ENCODE peak calls at places on chromosomes 13 and 19, in ten cellular contexts. One of them, this sample, is unnamed.

GRCh38 chr13:41268764-41269163 is 5.4 kb upstream of the MTRF1 start:
- DNase-seq in heart left ventricle: no peak
- DNase-seq in AG08396: no peak
- DNase-seq in EL: peak
- DNase-seq in naive thymus-derived CD4-positive, alpha-beta T cell: no peak
- DNase-seq in NCI-H2107: no peak
- DNase-seq in nephron progenitor cell: peak
- DNase-seq in MV-4-11: peak
- DNase-seq in SK-N-DZ: peak
- DNase-seq in amniotic epithelial cell: peak
- DNase-seq in this sample: peak

GRCh38 chr13:30829145-30829544 is 76.9 kb upstream of the MEDAG start:
- DNase-seq in heart left ventricle: no peak
- DNase-seq in AG08396: peak
- DNase-seq in EL: peak
- DNase-seq in naive thymus-derived CD4-positive, alpha-beta T cell: no peak
- DNase-seq in NCI-H2107: no peak
- DNase-seq in nephron progenitor cell: no peak
- DNase-seq in MV-4-11: peak
- DNase-seq in SK-N-DZ: no peak
- DNase-seq in amniotic epithelial cell: peak
- DNase-seq in this sample: peak

GRCh38 chr13:29562762-29563161 is 32.7 kb downstream of the SLC7A1 start:
- DNase-seq in heart left ventricle: no peak
- DNase-seq in AG08396: no peak
- DNase-seq in EL: no peak
- DNase-seq in naive thymus-derived CD4-positive, alpha-beta T cell: no peak
- DNase-seq in NCI-H2107: no peak
- DNase-seq in nephron progenitor cell: no peak
- DNase-seq in MV-4-11: no peak
- DNase-seq in SK-N-DZ: no peak
- DNase-seq in amniotic epithelial cell: no peak
- DNase-seq in this sample: no peak

GRCh38 chr19:10690351-10690781 is 10.9 kb upstream of the QTRT1 start:
- DNase-seq in heart left ventricle: no peak
- DNase-seq in AG08396: no peak
- DNase-seq in EL: peak
- DNase-seq in naive thymus-derived CD4-positive, alpha-beta T cell: no peak
- DNase-seq in NCI-H2107: no peak
- DNase-seq in nephron progenitor cell: no peak
- DNase-seq in MV-4-11: peak
- DNase-seq in SK-N-DZ: no peak
- DNase-seq in amniotic epithelial cell: peak
- DNase-seq in this sample: peak

GRCh38 chr19:19745496-19746285 is 12.8 kb upstream of the ZNF14 start:
- DNase-seq in heart left ventricle: no peak
- DNase-seq in AG08396: peak
- DNase-seq in EL: no peak
- DNase-seq in naive thymus-derived CD4-positive, alpha-beta T cell: no peak
- DNase-seq in NCI-H2107: no peak
- DNase-seq in nephron progenitor cell: no peak
- DNase-seq in MV-4-11: no peak
- DNase-seq in SK-N-DZ: no peak
- DNase-seq in amniotic epithelial cell: no peak
- DNase-seq in this sample: no peak

GRCh38 chr19:6056801-6057650 is 53.3 kb downstream of the RFX2 start:
- DNase-seq in heart left ventricle: peak
- DNase-seq in AG08396: peak
- DNase-seq in EL: peak
- DNase-seq in naive thymus-derived CD4-positive, alpha-beta T cell: no peak
- DNase-seq in NCI-H2107: no peak
- DNase-seq in nephron progenitor cell: no peak
- DNase-seq in MV-4-11: peak
- DNase-seq in SK-N-DZ: no peak
- DNase-seq in amniotic epithelial cell: peak
- DNase-seq in this sample: peak

GRCh38 chr13:29182216-29182615 is 362.1 kb downstream of the MTUS2 start:
- DNase-seq in heart left ventricle: no peak
- DNase-seq in AG08396: no peak
- DNase-seq in EL: peak
- DNase-seq in naive thymus-derived CD4-positive, alpha-beta T cell: no peak
- DNase-seq in NCI-H2107: no peak
- DNase-seq in nephron progenitor cell: no peak
- DNase-seq in MV-4-11: no peak
- DNase-seq in SK-N-DZ: no peak
- DNase-seq in amniotic epithelial cell: peak
- DNase-seq in this sample: no peak

GRCh38 chr19:13024126-13024957 is 29.1 kb downstream of the NFIX start:
- DNase-seq in heart left ventricle: no peak
- DNase-seq in AG08396: no peak
- DNase-seq in EL: peak
- DNase-seq in naive thymus-derived CD4-positive, alpha-beta T cell: no peak
- DNase-seq in NCI-H2107: no peak
- DNase-seq in nephron progenitor cell: no peak
- DNase-seq in MV-4-11: no peak
- DNase-seq in SK-N-DZ: no peak
- DNase-seq in amniotic epithelial cell: peak
- DNase-seq in this sample: no peak

GRCh38 chr19:46753420-46754155 is 7.3 kb upstream of the STRN4 start:
- DNase-seq in heart left ventricle: no peak
- DNase-seq in AG08396: no peak
- DNase-seq in EL: peak
- DNase-seq in naive thymus-derived CD4-positive, alpha-beta T cell: peak
- DNase-seq in NCI-H2107: no peak
- DNase-seq in nephron progenitor cell: peak
- DNase-seq in MV-4-11: peak
- DNase-seq in SK-N-DZ: peak
- DNase-seq in amniotic epithelial cell: no peak
- DNase-seq in this sample: peak

GRCh38 chr19:35729021-35729420 is 11.2 kb downstream of the KMT2B start:
- DNase-seq in heart left ventricle: no peak
- DNase-seq in AG08396: no peak
- DNase-seq in EL: no peak
- DNase-seq in naive thymus-derived CD4-positive, alpha-beta T cell: no peak
- DNase-seq in NCI-H2107: no peak
- DNase-seq in nephron progenitor cell: no peak
- DNase-seq in MV-4-11: no peak
- DNase-seq in SK-N-DZ: no peak
- DNase-seq in amniotic epithelial cell: no peak
- DNase-seq in this sample: no peak

GRCh38 chr13:109840201-109840892 is 54.0 kb upstream of the IRS2 start:
- DNase-seq in heart left ventricle: no peak
- DNase-seq in AG08396: peak
- DNase-seq in EL: peak
- DNase-seq in naive thymus-derived CD4-positive, alpha-beta T cell: no peak
- DNase-seq in NCI-H2107: no peak
- DNase-seq in nephron progenitor cell: no peak
- DNase-seq in MV-4-11: peak
- DNase-seq in SK-N-DZ: no peak
- DNase-seq in amniotic epithelial cell: peak
- DNase-seq in this sample: peak

GRCh38 chr13:51453308-51453958 is 597 bp upstream of the INTS6 start:
- DNase-seq in heart left ventricle: peak
- DNase-seq in AG08396: peak
- DNase-seq in EL: no peak
- DNase-seq in naive thymus-derived CD4-positive, alpha-beta T cell: peak
- DNase-seq in NCI-H2107: peak
- DNase-seq in nephron progenitor cell: peak
- DNase-seq in MV-4-11: peak
- DNase-seq in SK-N-DZ: no peak
- DNase-seq in amniotic epithelial cell: no peak
- DNase-seq in this sample: peak

GRCh38 chr19:18205180-18205915 is 1.5 kb upstream of the RAB3A start:
- DNase-seq in heart left ventricle: peak
- DNase-seq in AG08396: peak
- DNase-seq in EL: peak
- DNase-seq in naive thymus-derived CD4-positive, alpha-beta T cell: peak
- DNase-seq in NCI-H2107: no peak
- DNase-seq in nephron progenitor cell: peak
- DNase-seq in MV-4-11: peak
- DNase-seq in SK-N-DZ: no peak
- DNase-seq in amniotic epithelial cell: peak
- DNase-seq in this sample: peak

GRCh38 chr19:1213391-1214286 is 8.1 kb downstream of the STK11 start:
- DNase-seq in heart left ventricle: peak
- DNase-seq in AG08396: peak
- DNase-seq in EL: peak
- DNase-seq in naive thymus-derived CD4-positive, alpha-beta T cell: peak
- DNase-seq in NCI-H2107: no peak
- DNase-seq in nephron progenitor cell: peak
- DNase-seq in MV-4-11: peak
- DNase-seq in SK-N-DZ: no peak
- DNase-seq in amniotic epithelial cell: peak
- DNase-seq in this sample: no peak

GRCh38 chr19:33703438-33703750 is 81.6 kb downstream of the CHST8 start:
- DNase-seq in heart left ventricle: no peak
- DNase-seq in AG08396: no peak
- DNase-seq in EL: no peak
- DNase-seq in naive thymus-derived CD4-positive, alpha-beta T cell: no peak
- DNase-seq in NCI-H2107: no peak
- DNase-seq in nephron progenitor cell: no peak
- DNase-seq in MV-4-11: no peak
- DNase-seq in SK-N-DZ: no peak
- DNase-seq in amniotic epithelial cell: no peak
- DNase-seq in this sample: no peak

GRCh38 chr13:44726777-44727176 is 150.6 kb upstream of the TSC22D1 start:
- DNase-seq in heart left ventricle: no peak
- DNase-seq in AG08396: no peak
- DNase-seq in EL: no peak
- DNase-seq in naive thymus-derived CD4-positive, alpha-beta T cell: no peak
- DNase-seq in NCI-H2107: no peak
- DNase-seq in nephron progenitor cell: no peak
- DNase-seq in MV-4-11: no peak
- DNase-seq in SK-N-DZ: no peak
- DNase-seq in amniotic epithelial cell: no peak
- DNase-seq in this sample: no peak

GRCh38 chr13:112179421-112179820 is 112.5 kb downstream of the SOX1 start:
- DNase-seq in heart left ventricle: no peak
- DNase-seq in AG08396: no peak
- DNase-seq in EL: no peak
- DNase-seq in naive thymus-derived CD4-positive, alpha-beta T cell: no peak
- DNase-seq in NCI-H2107: no peak
- DNase-seq in nephron progenitor cell: no peak
- DNase-seq in MV-4-11: no peak
- DNase-seq in SK-N-DZ: no peak
- DNase-seq in amniotic epithelial cell: no peak
- DNase-seq in this sample: no peak

GRCh38 chr19:35161434-35161743 is 6.9 kb downstream of the FXYD5 start:
- DNase-seq in heart left ventricle: no peak
- DNase-seq in AG08396: no peak
- DNase-seq in EL: no peak
- DNase-seq in naive thymus-derived CD4-positive, alpha-beta T cell: no peak
- DNase-seq in NCI-H2107: no peak
- DNase-seq in nephron progenitor cell: no peak
- DNase-seq in MV-4-11: no peak
- DNase-seq in SK-N-DZ: no peak
- DNase-seq in amniotic epithelial cell: no peak
- DNase-seq in this sample: no peak

GRCh38 chr19:47723573-47723923 is 10.3 kb downstream of the EHD2 start:
- DNase-seq in heart left ventricle: no peak
- DNase-seq in AG08396: no peak
- DNase-seq in EL: peak
- DNase-seq in naive thymus-derived CD4-positive, alpha-beta T cell: no peak
- DNase-seq in NCI-H2107: peak
- DNase-seq in nephron progenitor cell: no peak
- DNase-seq in MV-4-11: peak
- DNase-seq in SK-N-DZ: peak
- DNase-seq in amniotic epithelial cell: peak
- DNase-seq in this sample: peak

GRCh38 chr19:18321729-18322091 is 1.2 kb downstream of the LSM4 start:
- DNase-seq in heart left ventricle: no peak
- DNase-seq in AG08396: peak
- DNase-seq in EL: no peak
- DNase-seq in naive thymus-derived CD4-positive, alpha-beta T cell: no peak
- DNase-seq in NCI-H2107: no peak
- DNase-seq in nephron progenitor cell: no peak
- DNase-seq in MV-4-11: peak
- DNase-seq in SK-N-DZ: peak
- DNase-seq in amniotic epithelial cell: peak
- DNase-seq in this sample: peak

GRCh38 chr13:51328488-51328887 is 11.0 kb upstream of the SERPINE3 start:
- DNase-seq in heart left ventricle: no peak
- DNase-seq in AG08396: no peak
- DNase-seq in EL: no peak
- DNase-seq in naive thymus-derived CD4-positive, alpha-beta T cell: no peak
- DNase-seq in NCI-H2107: no peak
- DNase-seq in nephron progenitor cell: no peak
- DNase-seq in MV-4-11: no peak
- DNase-seq in SK-N-DZ: no peak
- DNase-seq in amniotic epithelial cell: peak
- DNase-seq in this sample: no peak

GRCh38 chr19:43699506-43700367 is 16.1 kb upstream of the IRGC start:
- DNase-seq in heart left ventricle: peak
- DNase-seq in AG08396: peak
- DNase-seq in EL: peak
- DNase-seq in naive thymus-derived CD4-positive, alpha-beta T cell: no peak
- DNase-seq in NCI-H2107: no peak
- DNase-seq in nephron progenitor cell: peak
- DNase-seq in MV-4-11: peak
- DNase-seq in SK-N-DZ: peak
- DNase-seq in amniotic epithelial cell: peak
- DNase-seq in this sample: no peak

GRCh38 chr13:40070357-40070756 is 414.9 kb downstream of the COG6 start:
- DNase-seq in heart left ventricle: no peak
- DNase-seq in AG08396: no peak
- DNase-seq in EL: no peak
- DNase-seq in naive thymus-derived CD4-positive, alpha-beta T cell: no peak
- DNase-seq in NCI-H2107: no peak
- DNase-seq in nephron progenitor cell: no peak
- DNase-seq in MV-4-11: no peak
- DNase-seq in SK-N-DZ: no peak
- DNase-seq in amniotic epithelial cell: no peak
- DNase-seq in this sample: peak

GRCh38 chr13:112741185-112741755 is 51.4 kb downstream of the ATP11A start:
- DNase-seq in heart left ventricle: no peak
- DNase-seq in AG08396: no peak
- DNase-seq in EL: no peak
- DNase-seq in naive thymus-derived CD4-positive, alpha-beta T cell: no peak
- DNase-seq in NCI-H2107: no peak
- DNase-seq in nephron progenitor cell: no peak
- DNase-seq in MV-4-11: no peak
- DNase-seq in SK-N-DZ: no peak
- DNase-seq in amniotic epithelial cell: no peak
- DNase-seq in this sample: no peak

GRCh38 chr19:37077615-37077928 is 661 bp upstream of the ZNF420 start:
- DNase-seq in heart left ventricle: no peak
- DNase-seq in AG08396: no peak
- DNase-seq in EL: no peak
- DNase-seq in naive thymus-derived CD4-positive, alpha-beta T cell: no peak
- DNase-seq in NCI-H2107: no peak
- DNase-seq in nephron progenitor cell: no peak
- DNase-seq in MV-4-11: peak
- DNase-seq in SK-N-DZ: no peak
- DNase-seq in amniotic epithelial cell: peak
- DNase-seq in this sample: no peak

GRCh38 chr19:6273701-6274601 is 5.8 kb downstream of the MLLT1 start:
- DNase-seq in heart left ventricle: peak
- DNase-seq in AG08396: peak
- DNase-seq in EL: peak
- DNase-seq in naive thymus-derived CD4-positive, alpha-beta T cell: no peak
- DNase-seq in NCI-H2107: no peak
- DNase-seq in nephron progenitor cell: peak
- DNase-seq in MV-4-11: peak
- DNase-seq in SK-N-DZ: peak
- DNase-seq in amniotic epithelial cell: peak
- DNase-seq in this sample: peak

GRCh38 chr19:20444202-20444885 is 121.2 kb downstream of the ZNF737 start:
- DNase-seq in heart left ventricle: no peak
- DNase-seq in AG08396: no peak
- DNase-seq in EL: no peak
- DNase-seq in naive thymus-derived CD4-positive, alpha-beta T cell: no peak
- DNase-seq in NCI-H2107: no peak
- DNase-seq in nephron progenitor cell: no peak
- DNase-seq in MV-4-11: no peak
- DNase-seq in SK-N-DZ: no peak
- DNase-seq in amniotic epithelial cell: no peak
- DNase-seq in this sample: no peak

GRCh38 chr13:66424417-66424816 is 805.7 kb downstream of the PCDH9 start:
- DNase-seq in heart left ventricle: no peak
- DNase-seq in AG08396: no peak
- DNase-seq in EL: peak
- DNase-seq in naive thymus-derived CD4-positive, alpha-beta T cell: no peak
- DNase-seq in NCI-H2107: no peak
- DNase-seq in nephron progenitor cell: no peak
- DNase-seq in MV-4-11: no peak
- DNase-seq in SK-N-DZ: no peak
- DNase-seq in amniotic epithelial cell: peak
- DNase-seq in this sample: no peak

This sample was measured in NB4.